ENCODE peak calls at places on chromosome 2, in seven cellular contexts. One of them, this sample, is unnamed.

GRCh38 chr2:95301876-95302641 is 4.9 kb downstream of the KCNIP3 start:
- DNase-seq in RWPE1: no peak
- DNase-seq in fibroblast of villous mesenchyme: no peak
- DNase-seq in neural crest cell: no peak
- DNase-seq in ovary: no peak
- DNase-seq in Peyer's patch: no peak
- DNase-seq in OCI-LY7: no peak
- DNase-seq in this sample: no peak

GRCh38 chr2:229265727-229266126 is 5.4 kb downstream of the PID1 start:
- DNase-seq in RWPE1: no peak
- DNase-seq in fibroblast of villous mesenchyme: peak
- DNase-seq in neural crest cell: no peak
- DNase-seq in ovary: no peak
- DNase-seq in Peyer's patch: no peak
- DNase-seq in OCI-LY7: no peak
- DNase-seq in this sample: no peak

GRCh38 chr2:201262718-201263117 is 2.4 kb downstream of the CASP8 start:
- DNase-seq in RWPE1: no peak
- DNase-seq in fibroblast of villous mesenchyme: no peak
- DNase-seq in neural crest cell: no peak
- DNase-seq in ovary: no peak
- DNase-seq in Peyer's patch: no peak
- DNase-seq in OCI-LY7: peak
- DNase-seq in this sample: no peak

GRCh38 chr2:65612654-65613053 is 180.3 kb upstream of the SPRED2 start:
- DNase-seq in RWPE1: peak
- DNase-seq in fibroblast of villous mesenchyme: no peak
- DNase-seq in neural crest cell: no peak
- DNase-seq in ovary: no peak
- DNase-seq in Peyer's patch: no peak
- DNase-seq in OCI-LY7: no peak
- DNase-seq in this sample: no peak

GRCh38 chr2:6958616-6959235 is 41.5 kb downstream of the RNF144A start:
- DNase-seq in RWPE1: no peak
- DNase-seq in fibroblast of villous mesenchyme: no peak
- DNase-seq in neural crest cell: no peak
- DNase-seq in ovary: no peak
- DNase-seq in Peyer's patch: no peak
- DNase-seq in OCI-LY7: no peak
- DNase-seq in this sample: no peak

GRCh38 chr2:72129676-72130340 is 17.9 kb downstream of the CYP26B1 start:
- DNase-seq in RWPE1: peak
- DNase-seq in fibroblast of villous mesenchyme: no peak
- DNase-seq in neural crest cell: no peak
- DNase-seq in ovary: no peak
- DNase-seq in Peyer's patch: peak
- DNase-seq in OCI-LY7: no peak
- DNase-seq in this sample: no peak

GRCh38 chr2:45342-46130 is 769 bp downstream of the FAM110C start:
- DNase-seq in RWPE1: no peak
- DNase-seq in fibroblast of villous mesenchyme: no peak
- DNase-seq in neural crest cell: peak
- DNase-seq in ovary: peak
- DNase-seq in Peyer's patch: no peak
- DNase-seq in OCI-LY7: no peak
- DNase-seq in this sample: no peak

GRCh38 chr2:238119756-238120462 is 18.6 kb upstream of the KLHL30 start:
- DNase-seq in RWPE1: no peak
- DNase-seq in fibroblast of villous mesenchyme: no peak
- DNase-seq in neural crest cell: no peak
- DNase-seq in ovary: no peak
- DNase-seq in Peyer's patch: no peak
- DNase-seq in OCI-LY7: peak
- DNase-seq in this sample: no peak

GRCh38 chr2:232028071-232028470 is 66.6 kb downstream of the DIS3L2 start:
- DNase-seq in RWPE1: no peak
- DNase-seq in fibroblast of villous mesenchyme: no peak
- DNase-seq in neural crest cell: no peak
- DNase-seq in ovary: no peak
- DNase-seq in Peyer's patch: no peak
- DNase-seq in OCI-LY7: no peak
- DNase-seq in this sample: no peak

GRCh38 chr2:232027530-232027929 is 66.0 kb downstream of the DIS3L2 start:
- DNase-seq in RWPE1: no peak
- DNase-seq in fibroblast of villous mesenchyme: no peak
- DNase-seq in neural crest cell: no peak
- DNase-seq in ovary: no peak
- DNase-seq in Peyer's patch: no peak
- DNase-seq in OCI-LY7: no peak
- DNase-seq in this sample: no peak

GRCh38 chr2:232029336-232029735 is 67.8 kb downstream of the DIS3L2 start:
- DNase-seq in RWPE1: no peak
- DNase-seq in fibroblast of villous mesenchyme: no peak
- DNase-seq in neural crest cell: no peak
- DNase-seq in ovary: no peak
- DNase-seq in Peyer's patch: no peak
- DNase-seq in OCI-LY7: no peak
- DNase-seq in this sample: no peak

GRCh38 chr2:232028631-232029030 is 67.1 kb downstream of the DIS3L2 start:
- DNase-seq in RWPE1: no peak
- DNase-seq in fibroblast of villous mesenchyme: peak
- DNase-seq in neural crest cell: no peak
- DNase-seq in ovary: no peak
- DNase-seq in Peyer's patch: no peak
- DNase-seq in OCI-LY7: no peak
- DNase-seq in this sample: no peak

DNA sequence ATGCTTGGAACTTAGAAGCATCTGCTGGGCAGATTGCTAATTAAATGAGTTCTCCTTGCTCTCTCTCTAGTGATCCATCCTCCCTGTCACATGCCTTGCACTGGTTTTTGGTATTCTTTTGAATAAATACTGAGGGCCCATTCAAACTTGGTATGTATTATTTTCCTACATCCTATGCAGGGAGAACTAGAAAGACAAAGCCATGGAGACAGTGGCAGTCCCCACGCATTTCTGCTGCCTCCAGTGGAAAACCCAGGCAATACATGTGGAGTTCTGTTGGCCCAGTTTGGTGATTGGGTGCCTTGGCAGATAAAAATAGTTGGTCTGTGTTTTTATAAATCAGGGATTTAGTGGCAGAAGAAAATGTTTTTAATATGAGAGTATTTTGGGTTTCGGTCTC is 68.7 kb downstream of the DIS3L2 start:
- DNase-seq in RWPE1: no peak
- DNase-seq in fibroblast of villous mesenchyme: no peak
- DNase-seq in neural crest cell: no peak
- DNase-seq in ovary: no peak
- DNase-seq in Peyer's patch: no peak
- DNase-seq in OCI-LY7: no peak
- DNase-seq in this sample: no peak
- TF ChIP-seq CTCF in RWPE1: peak
- TF ChIP-seq CTCF in fibroblast of villous mesenchyme: peak
- TF ChIP-seq CTCF in neural crest cell: peak
- TF ChIP-seq CTCF in ovary: no peak
- TF ChIP-seq CTCF in Peyer's patch: no peak
- TF ChIP-seq CTCF in OCI-LY7: peak
- TF ChIP-seq CTCF in this sample: no peak

DNA sequence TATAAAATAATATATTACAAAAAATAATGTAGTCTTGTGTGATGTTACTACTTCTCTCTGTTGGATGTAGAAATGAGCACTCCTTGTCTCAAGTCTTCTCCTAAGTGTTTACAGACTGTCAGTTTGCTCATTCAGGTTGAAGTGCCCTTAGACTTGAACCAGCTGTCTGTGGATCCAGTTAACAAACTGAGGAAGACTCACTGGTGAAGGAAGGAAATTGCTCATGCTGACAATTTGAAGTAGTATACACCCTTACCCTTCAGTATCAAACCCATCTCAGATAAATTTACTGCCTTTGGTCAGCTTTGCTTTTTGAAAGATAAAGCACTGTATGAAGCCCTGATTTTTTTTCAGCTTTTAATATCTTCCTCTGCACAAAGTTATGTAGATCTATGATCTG is 854.2 kb upstream of the ZEB2 start:
- DNase-seq in RWPE1: no peak
- DNase-seq in fibroblast of villous mesenchyme: no peak
- DNase-seq in neural crest cell: no peak
- DNase-seq in ovary: no peak
- DNase-seq in Peyer's patch: no peak
- DNase-seq in OCI-LY7: no peak
- DNase-seq in this sample: no peak
- TF ChIP-seq CTCF in RWPE1: no peak
- TF ChIP-seq CTCF in fibroblast of villous mesenchyme: no peak
- TF ChIP-seq CTCF in neural crest cell: no peak
- TF ChIP-seq CTCF in ovary: no peak
- TF ChIP-seq CTCF in Peyer's patch: no peak
- TF ChIP-seq CTCF in OCI-LY7: no peak
- TF ChIP-seq CTCF in this sample: no peak

GRCh38 chr2:10043906-10044601 is 704 bp downstream of the KLF11 start:
- DNase-seq in RWPE1: peak
- DNase-seq in fibroblast of villous mesenchyme: peak
- DNase-seq in neural crest cell: peak
- DNase-seq in ovary: peak
- DNase-seq in Peyer's patch: peak
- DNase-seq in OCI-LY7: peak
- DNase-seq in this sample: peak

GRCh38 chr2:10043256-10043905 is at the start of gene KLF11:
- DNase-seq in RWPE1: peak
- DNase-seq in fibroblast of villous mesenchyme: peak
- DNase-seq in neural crest cell: peak
- DNase-seq in ovary: peak
- DNase-seq in Peyer's patch: peak
- DNase-seq in OCI-LY7: peak
- DNase-seq in this sample: peak

GRCh38 chr2:10041711-10042110 is 1.6 kb upstream of the KLF11 start:
- DNase-seq in RWPE1: no peak
- DNase-seq in fibroblast of villous mesenchyme: no peak
- DNase-seq in neural crest cell: no peak
- DNase-seq in ovary: peak
- DNase-seq in Peyer's patch: no peak
- DNase-seq in OCI-LY7: no peak
- DNase-seq in this sample: no peak

GRCh38 chr2:10039658-10040410 is 3.5 kb upstream of the KLF11 start:
- DNase-seq in RWPE1: no peak
- DNase-seq in fibroblast of villous mesenchyme: no peak
- DNase-seq in neural crest cell: no peak
- DNase-seq in ovary: no peak
- DNase-seq in Peyer's patch: no peak
- DNase-seq in OCI-LY7: no peak
- DNase-seq in this sample: no peak

DNA sequence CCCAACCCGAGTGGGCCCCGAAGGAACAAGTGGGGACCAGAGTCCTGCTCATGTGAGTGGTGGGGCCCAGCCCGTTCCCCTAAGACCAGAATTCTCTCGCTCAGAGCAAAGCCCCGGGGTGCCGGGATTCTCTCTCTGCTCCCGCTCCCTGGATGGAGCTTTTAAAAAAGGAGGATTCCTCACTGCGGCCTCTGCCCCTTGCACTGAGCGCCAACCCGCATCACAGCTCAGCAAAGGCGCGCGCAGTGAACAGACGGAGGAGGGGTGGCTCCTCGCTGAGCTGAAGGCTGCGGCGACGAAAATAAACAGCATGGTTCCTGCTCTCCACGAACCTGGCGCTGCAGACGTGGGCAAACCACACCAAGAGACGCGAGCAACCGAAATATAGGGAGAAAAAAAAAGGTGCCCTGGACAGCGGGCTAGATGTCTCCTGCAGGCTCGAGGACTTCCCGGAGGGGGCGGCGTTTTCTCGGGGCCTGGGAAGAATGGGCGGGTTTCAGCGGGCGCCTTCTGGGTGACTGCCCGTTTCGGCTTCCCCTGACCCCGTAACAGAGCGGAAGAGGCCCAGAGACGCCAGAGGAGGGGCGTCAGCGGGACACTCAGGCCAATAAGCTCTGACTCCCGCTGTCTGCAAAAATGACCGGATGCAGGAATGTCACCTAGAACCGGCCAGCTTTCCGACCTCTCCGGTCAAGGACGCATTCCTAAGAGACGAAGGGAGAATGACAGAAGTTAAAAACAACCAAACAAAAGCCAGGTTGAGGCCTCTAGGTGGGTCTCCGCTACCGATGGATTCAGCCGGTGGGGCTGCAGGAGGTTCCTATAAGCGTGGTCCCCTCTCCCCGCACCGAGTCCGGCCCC is 819 bp upstream of the KLF11 start:
- DNase-seq in RWPE1: no peak
- DNase-seq in fibroblast of villous mesenchyme: peak
- DNase-seq in neural crest cell: peak
- DNase-seq in ovary: peak
- DNase-seq in Peyer's patch: peak
- DNase-seq in OCI-LY7: no peak
- DNase-seq in this sample: peak
- TF ChIP-seq CTCF in RWPE1: no peak
- TF ChIP-seq CTCF in fibroblast of villous mesenchyme: peak
- TF ChIP-seq CTCF in neural crest cell: no peak
- TF ChIP-seq CTCF in ovary: no peak
- TF ChIP-seq CTCF in Peyer's patch: no peak
- TF ChIP-seq CTCF in OCI-LY7: no peak
- TF ChIP-seq CTCF in this sample: no peak

GRCh38 chr2:54047076-54047475 is 68.3 kb upstream of the ACYP2 start:
- DNase-seq in RWPE1: no peak
- DNase-seq in fibroblast of villous mesenchyme: no peak
- DNase-seq in neural crest cell: no peak
- DNase-seq in ovary: no peak
- DNase-seq in Peyer's patch: no peak
- DNase-seq in OCI-LY7: no peak
- DNase-seq in this sample: no peak

GRCh38 chr2:54052825-54053718 is 62.3 kb upstream of the ACYP2 start:
- DNase-seq in RWPE1: no peak
- DNase-seq in fibroblast of villous mesenchyme: no peak
- DNase-seq in neural crest cell: no peak
- DNase-seq in ovary: no peak
- DNase-seq in Peyer's patch: no peak
- DNase-seq in OCI-LY7: peak
- DNase-seq in this sample: no peak

GRCh38 chr2:54050445-54050844 is 65.0 kb upstream of the ACYP2 start:
- DNase-seq in RWPE1: no peak
- DNase-seq in fibroblast of villous mesenchyme: no peak
- DNase-seq in neural crest cell: no peak
- DNase-seq in ovary: no peak
- DNase-seq in Peyer's patch: no peak
- DNase-seq in OCI-LY7: no peak
- DNase-seq in this sample: no peak

GRCh38 chr2:54047658-54048057 is 67.8 kb upstream of the ACYP2 start:
- DNase-seq in RWPE1: no peak
- DNase-seq in fibroblast of villous mesenchyme: no peak
- DNase-seq in neural crest cell: no peak
- DNase-seq in ovary: no peak
- DNase-seq in Peyer's patch: no peak
- DNase-seq in OCI-LY7: no peak
- DNase-seq in this sample: no peak

DNA sequence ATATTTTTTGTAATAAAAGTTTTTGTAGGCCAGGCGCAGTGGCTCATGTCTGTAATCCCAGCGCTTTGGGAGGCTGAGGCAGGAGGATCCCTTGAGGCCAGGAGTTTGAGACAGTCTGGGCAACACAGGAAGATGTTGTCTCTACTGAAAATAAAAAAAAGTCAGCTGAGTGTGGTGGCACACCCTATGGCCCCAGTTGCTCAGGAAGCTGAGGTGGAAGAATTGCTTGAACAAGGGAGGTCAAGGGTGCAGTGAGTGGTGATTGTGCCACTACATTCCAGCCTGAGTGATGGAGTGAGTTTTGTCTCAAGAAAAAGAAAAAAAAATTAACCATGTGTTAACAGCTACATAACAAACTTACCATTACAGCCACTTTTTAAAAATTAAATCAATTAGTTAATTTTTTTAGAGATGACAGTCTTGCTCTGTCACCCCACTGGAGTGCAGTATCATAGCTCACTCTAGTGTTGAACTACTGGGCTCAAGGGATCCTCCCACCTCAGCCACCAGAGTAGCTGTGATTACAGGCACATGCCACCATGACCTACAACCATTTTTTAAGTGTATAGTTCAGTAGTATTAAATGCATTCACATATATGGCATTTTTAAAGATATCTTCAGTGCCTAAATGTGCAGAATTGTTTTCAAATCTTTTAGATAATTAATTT is 67.2 kb upstream of the ACYP2 start:
- DNase-seq in RWPE1: no peak
- DNase-seq in fibroblast of villous mesenchyme: no peak
- DNase-seq in neural crest cell: no peak
- DNase-seq in ovary: no peak
- DNase-seq in Peyer's patch: no peak
- DNase-seq in OCI-LY7: no peak
- DNase-seq in this sample: no peak
- TF ChIP-seq CTCF in RWPE1: no peak
- TF ChIP-seq CTCF in fibroblast of villous mesenchyme: no peak
- TF ChIP-seq CTCF in neural crest cell: no peak
- TF ChIP-seq CTCF in ovary: no peak
- TF ChIP-seq CTCF in Peyer's patch: no peak
- TF ChIP-seq CTCF in OCI-LY7: peak
- TF ChIP-seq CTCF in this sample: peak

This sample was measured in CD4-positive, alpha-beta T cell.